ENCODE peak calls at places on chromosomes 7 and 10, in ten cellular contexts. E is lower lobe of right lung; A is upper lobe of left lung; W is HS-27A; B is SIG-M5; R is H4; D is stimulated activated effector memory CD8-positive, alpha-beta T cell treated with anti-CD3 and anti-CD28 coated beads, Interleukin-12 subunit alpha, Interleukin-12 subunit beta, amount 100 ng/mL, for 72 hours; P is right lobe of liver; H is neural crest cell; N is PC-3. V is an unnamed sample.

GRCh38 chr7:16060492-16060891 is 360.8 kb downstream of the CRPPA start:
- DNase-seq in E (no peak), A (no peak), W (no peak), B (no peak), R (no peak), D (no peak), P (no peak), H (no peak), N (no peak), V (no peak)

GRCh38 chr7:94540428-94540827 is 30.8 kb downstream of the CASD1 start:
- DNase-seq in E (no peak), A (no peak), W (no peak), B (no peak), R (no peak), D (no peak), P (no peak), H (no peak), N (no peak), V (no peak)

GRCh38 chr10:88886557-88886956 is 6.5 kb downstream of the STAMBPL1 start:
- DNase-seq in E (no peak), A (no peak), W (no peak), B (no peak), R (no peak), D (no peak), P (no peak), H (no peak), N (no peak), V (no peak)

GRCh38 chr10:91034494-91035157 is 113.7 kb upstream of the ANKRD1 start:
- DNase-seq in E (peak), A (no peak), W (no peak), B (no peak), R (peak), D (no peak), P (peak), H (no peak), N (peak), V (no peak)

GRCh38 chr7:4683043-4683883 is 1.2 kb downstream of the FOXK1 start:
- DNase-seq in E (peak), A (peak), W (no peak), B (no peak), R (no peak), D (peak), P (peak), H (no peak), N (no peak), V (peak)

GRCh38 chr10:1404236-1404952 is 332.9 kb downstream of the ADARB2 start:
- DNase-seq in E (no peak), A (no peak), W (no peak), B (no peak), R (no peak), D (no peak), P (no peak), H (no peak), N (no peak), V (no peak)

GRCh38 chr7:55245271-55245723 is 119.8 kb upstream of the LANCL2 start:
- DNase-seq in E (no peak), A (no peak), W (no peak), B (no peak), R (no peak), D (no peak), P (no peak), H (no peak), N (peak), V (no peak)

GRCh38 chr7:74401137-74401859 is 52.4 kb upstream of the GTF2IRD1 start:
- DNase-seq in E (peak), A (no peak), W (peak), B (no peak), R (peak), D (peak), P (peak), H (peak), N (peak), V (peak)

GRCh38 chr7:126686474-126686873 is 566.3 kb downstream of the GRM8 start:
- DNase-seq in E (no peak), A (peak), W (no peak), B (no peak), R (no peak), D (no peak), P (no peak), H (no peak), N (no peak), V (no peak)